ENCODE peak calls at places on chromosomes 11 and 22, in six cellular contexts. D is HCT116; C is CD8-positive, alpha-beta memory T cell; S is left lung; I is stomach; W is mucosa of descending colon. O is an unnamed sample. For H3K36me3 and H3K4me1, the result is how much of the 10 kb centered on the place peaks cover.

GRCh38 chr11:35114901-35115687 is 23.9 kb upstream of the CD44 start:
- DNase-seq in D (no peak), C (no peak), S (no peak), I (no peak), W (no peak), O (no peak)

GRCh38 chr11:83971063-83971462 is 684.9 kb upstream of the CCDC90B start:
- DNase-seq in D (no peak), C (no peak), S (no peak), I (no peak), W (no peak), O (no peak)

GRCh38 chr11:57283231-57283990 is 41.3 kb downstream of the TNKS1BP1 start:
- DNase-seq in D (no peak), C (no peak), S (no peak), I (no peak), W (peak), O (peak)

GRCh38 chr11:125463590-125464265 is 32.3 kb downstream of the FEZ1 start:
- DNase-seq in D (no peak), C (no peak), S (no peak), I (no peak), W (no peak), O (no peak)

GRCh38 chr11:110921742-110922200 is 209.5 kb upstream of the ARHGAP20 start:
- DNase-seq in D (no peak), C (no peak), S (peak), I (peak), W (no peak), O (no peak)

GRCh38 chr11:92227954-92228935 is 3.6 kb downstream of the FAT3 start:
- DNase-seq in D (no peak), C (no peak), S (no peak), I (no peak), W (no peak), O (no peak)

GRCh38 chr11:122977455-122978302 is 4.0 kb downstream of the BSX start:
- DNase-seq in D (no peak), C (no peak), S (no peak), I (no peak), W (no peak), O (no peak)

GRCh38 chr11:66080055-66080817 is 10.2 kb downstream of the PACS1 start:
- DNase-seq in D (peak), C (peak), S (no peak), I (peak), W (no peak), O (peak)

GRCh38 chr11:12581923-12582322 is 92.3 kb upstream of the TEAD1 start:
- DNase-seq in D (peak), C (no peak), S (peak), I (no peak), W (no peak), O (no peak)

GRCh38 chr11:75565916-75566762 is 4.1 kb downstream of the SERPINH1 start:
- DNase-seq in D (no peak), C (peak), S (no peak), I (no peak), W (no peak), O (no peak)

GRCh38 chr22:43180670-43181069 is 6.3 kb downstream of the TTLL12 start:
- DNase-seq in D (no peak), C (no peak), S (no peak), I (no peak), W (peak), O (no peak)
- H3K36me3 ChIP-seq in D (half or more), C (under half), S (half or more), I (half or more), W (under half), O (under half)

DNA sequence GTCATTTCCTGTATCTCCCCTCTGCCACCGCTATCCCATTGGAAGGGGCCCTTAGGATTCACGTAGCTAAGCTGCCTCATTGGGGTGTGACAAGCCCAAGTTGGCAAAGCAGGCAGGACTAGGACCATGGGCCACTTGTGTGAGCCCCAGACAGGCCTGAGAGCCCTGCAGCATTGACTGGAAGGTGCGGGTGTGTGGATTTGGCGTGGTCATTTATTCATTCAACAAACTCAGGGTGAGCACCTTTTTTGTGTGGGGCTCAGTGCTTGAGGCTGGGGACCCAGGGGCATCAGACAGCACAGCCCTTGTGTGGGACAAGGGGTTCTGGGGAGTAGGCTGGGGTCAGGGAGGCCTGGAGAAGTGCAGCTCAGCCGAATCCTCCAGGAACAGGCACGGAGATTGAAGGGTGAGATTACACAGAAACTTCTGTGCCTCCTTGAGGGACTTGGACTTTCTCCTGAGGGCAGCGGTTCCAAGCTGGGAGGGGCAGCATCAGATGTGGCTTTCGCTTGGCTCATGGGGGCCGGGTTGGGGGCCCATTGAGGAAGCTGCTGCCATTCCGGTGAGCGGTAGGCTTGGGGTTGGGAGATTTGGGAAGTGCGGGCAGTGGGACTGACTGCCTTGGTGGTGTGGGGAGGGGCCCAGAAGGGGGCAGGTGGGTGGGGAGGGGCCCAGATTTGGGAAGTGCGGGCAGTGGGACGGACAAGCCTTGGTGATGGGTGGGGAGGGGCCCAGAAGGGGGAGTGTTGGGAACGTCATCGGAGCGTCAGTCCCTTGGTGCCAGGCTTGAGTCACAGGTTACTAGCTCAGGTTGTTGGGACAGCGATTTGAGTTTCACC is 11.9 kb downstream of the MGAT3 start:
- DNase-seq in D (no peak), C (no peak), S (no peak), I (no peak), W (no peak), O (no peak)
- H3K4me1 ChIP-seq in D (under half), C (under half), S (under half), I (under half), W (under half), O (under half)

DNA sequence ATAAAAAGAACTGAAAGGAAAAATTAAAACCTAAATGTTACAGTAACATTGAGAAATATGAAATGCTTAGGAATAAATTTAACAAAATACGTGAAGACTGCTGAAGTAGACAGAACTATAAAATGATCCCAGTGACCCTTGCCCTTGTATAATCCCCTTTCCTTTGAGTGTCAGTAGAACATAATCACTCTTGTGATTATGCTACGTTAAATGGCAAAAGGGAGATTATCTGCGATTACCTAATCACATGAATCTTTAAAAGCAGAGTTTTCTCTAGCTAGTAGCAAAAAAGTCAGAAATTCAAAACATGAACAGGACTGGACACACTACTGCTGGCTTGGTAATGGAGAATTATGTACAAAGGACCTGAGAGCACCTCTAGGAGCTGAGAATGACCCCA is 157.0 kb downstream of the ATG16L2 start:
- DNase-seq in D (no peak), C (no peak), S (no peak), I (no peak), W (no peak), O (no peak)
- H3K36me3 ChIP-seq in D (under half), C (under half), S (under half), I (under half), W (under half), O (under half)

DNA sequence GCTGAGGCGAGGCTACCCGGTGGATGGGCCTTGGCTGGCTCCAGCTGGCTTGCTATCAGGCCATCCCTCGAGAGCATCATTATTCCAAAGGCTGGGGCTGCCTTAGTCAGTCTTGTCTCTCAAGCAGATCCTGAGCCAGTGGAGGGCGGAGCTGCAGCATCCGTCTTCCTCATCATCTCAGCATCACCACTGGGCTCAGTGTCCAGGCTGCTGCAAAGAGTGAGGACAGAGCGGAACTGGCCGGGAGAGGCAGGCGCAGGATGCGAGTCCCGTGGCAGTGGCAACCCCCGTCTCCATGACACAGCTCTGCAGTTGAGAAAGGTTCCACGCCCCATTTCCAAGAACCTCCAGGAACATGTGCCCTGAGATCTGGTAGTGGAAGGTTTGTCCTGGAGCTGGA is 4.4 kb downstream of the TP53I11 start:
- DNase-seq in D (no peak), C (no peak), S (no peak), I (no peak), W (peak), O (peak)
- H3K4me1 ChIP-seq in D (under half), C (under half), S (under half), I (under half), W (under half), O (under half)

DNA sequence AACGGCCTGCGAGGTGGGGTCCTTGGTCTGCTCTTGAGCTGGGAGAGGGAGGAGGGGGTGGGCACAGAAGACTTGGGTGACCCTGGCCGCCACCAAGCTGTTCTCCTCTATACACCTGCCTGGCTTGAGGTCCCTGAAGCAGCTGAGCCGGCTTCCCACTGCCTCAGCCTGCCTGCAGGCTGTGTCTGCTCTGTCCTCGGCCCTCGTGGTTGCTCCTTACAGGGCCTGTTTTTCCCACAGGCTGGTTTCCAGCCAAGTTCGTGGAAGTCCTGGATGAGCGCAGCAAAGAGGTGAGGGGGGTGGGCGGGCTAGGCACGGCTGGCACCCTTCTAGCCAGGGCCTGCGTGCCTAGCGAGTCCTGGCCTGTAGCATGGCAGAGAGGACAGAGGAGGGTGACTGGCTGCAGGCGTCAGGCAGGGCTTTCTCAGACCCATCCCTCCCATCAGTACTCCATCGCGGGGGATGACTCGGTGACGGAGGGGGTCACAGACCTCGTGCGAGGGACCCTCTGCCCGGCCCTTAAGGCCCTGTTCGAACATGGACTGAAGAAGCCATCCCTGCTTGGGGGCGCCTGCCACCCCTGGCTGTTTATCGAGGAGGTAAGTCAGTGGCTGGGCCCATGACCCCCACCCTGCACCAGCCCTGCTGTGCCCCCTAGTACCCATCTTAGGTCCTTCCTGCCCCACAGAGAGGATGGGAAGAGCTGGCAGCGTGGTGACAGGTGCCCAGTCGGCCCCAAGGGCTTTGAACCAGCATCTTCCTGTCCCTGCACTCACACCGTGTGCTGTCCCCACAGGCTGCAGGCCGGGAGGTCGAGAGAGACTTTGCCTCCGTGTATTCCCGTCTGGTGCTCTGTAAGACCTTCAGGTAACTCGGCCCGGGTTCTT is 37.7 kb downstream of the SGSM3 start:
- DNase-seq in D (no peak), C (no peak), S (peak), I (no peak), W (no peak), O (no peak)
- H3K36me3 ChIP-seq in D (under half), C (under half), S (half or more), I (half or more), W (under half), O (under half)

DNA sequence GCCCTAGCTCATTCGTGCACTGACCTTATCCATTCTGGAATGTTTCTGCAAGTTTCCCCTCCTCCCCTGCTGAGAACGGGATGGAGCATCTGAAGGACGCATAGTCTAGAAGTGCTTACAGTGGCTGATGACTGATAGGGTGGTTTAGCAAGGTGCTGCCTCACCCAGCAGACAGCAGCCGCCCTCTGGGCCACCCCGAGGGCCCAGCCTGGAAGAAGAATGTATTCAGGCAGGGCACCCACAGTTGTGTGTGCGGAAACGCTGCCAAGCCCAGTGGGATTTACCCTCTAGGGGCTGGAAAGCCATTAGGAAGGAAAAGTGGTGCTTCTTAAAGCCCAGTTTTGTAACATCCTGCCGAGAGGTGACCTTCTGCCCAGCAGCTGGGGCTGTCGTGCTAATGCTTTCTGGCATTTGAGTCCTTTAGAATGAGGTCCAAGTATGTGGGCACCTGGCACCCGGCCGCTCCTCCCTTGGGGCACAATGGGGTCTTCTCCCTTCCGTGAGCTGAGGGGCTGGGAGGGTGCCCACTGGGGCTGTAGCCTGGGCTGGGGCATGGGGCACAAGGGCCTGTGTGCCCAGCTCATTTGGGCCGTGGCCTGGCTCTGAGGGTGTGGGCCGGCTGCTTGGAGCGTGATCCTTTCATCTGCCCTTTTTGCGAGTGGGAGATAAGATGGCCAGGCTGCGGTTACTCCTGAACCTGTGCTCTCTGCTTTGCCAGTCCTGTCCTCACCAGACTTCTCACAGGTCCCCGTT is 14.4 kb downstream of the FBLN1 start:
- DNase-seq in D (no peak), C (no peak), S (no peak), I (no peak), W (no peak), O (no peak)
- H3K4me1 ChIP-seq in D (under half), C (under half), S (under half), I (under half), W (under half), O (under half)

DNA sequence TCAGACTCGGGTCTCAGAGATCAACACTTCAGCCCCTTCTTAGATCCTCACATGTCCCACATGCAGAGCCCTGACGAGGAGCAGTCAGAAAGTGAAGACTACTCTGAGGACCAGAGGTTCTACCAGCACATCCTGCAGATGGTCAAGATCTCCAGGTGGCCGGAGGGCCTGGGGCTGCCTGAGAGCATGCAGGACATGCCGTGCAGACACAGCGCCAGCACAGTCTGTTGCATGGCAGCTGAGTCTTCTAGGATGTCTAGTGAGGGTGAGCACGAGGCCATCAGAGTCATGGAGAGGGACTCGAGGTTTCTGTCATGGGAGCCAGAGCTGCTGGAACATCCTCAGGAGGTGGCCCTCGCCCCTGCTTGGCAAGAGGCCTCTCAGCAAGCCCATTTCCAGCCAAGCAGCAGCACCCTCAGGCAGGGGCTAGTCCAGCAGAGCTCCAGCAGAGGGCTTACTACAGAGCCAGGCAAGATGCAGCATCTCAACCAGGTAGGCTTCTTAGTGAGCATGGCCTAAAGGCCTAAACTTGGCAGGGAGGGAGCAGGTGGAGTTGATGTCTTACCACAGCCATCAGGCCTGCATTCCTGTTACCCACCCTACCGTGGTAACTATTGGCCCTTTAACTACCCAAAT is 28.6 kb downstream of the CEP164 start:
- DNase-seq in D (no peak), C (no peak), S (no peak), I (no peak), W (no peak), O (no peak)
- H3K36me3 ChIP-seq in D (under half), C (under half), S (half or more), I (half or more), W (under half), O (under half)

GRCh38 chr11:118778898-118779297 is 12.1 kb downstream of the DDX6 start:
- DNase-seq in D (no peak), C (no peak), S (no peak), I (no peak), W (no peak), O (no peak)

GRCh38 chr11:118786657-118787056 is 4.3 kb downstream of the DDX6 start:
- DNase-seq in D (no peak), C (no peak), S (no peak), I (no peak), W (no peak), O (no peak)

GRCh38 chr11:118785362-118785761 is 5.6 kb downstream of the DDX6 start:
- DNase-seq in D (no peak), C (no peak), S (no peak), I (no peak), W (no peak), O (no peak)

GRCh38 chr11:118789501-118790356 is 1.2 kb downstream of the DDX6 start:
- DNase-seq in D (no peak), C (peak), S (no peak), I (no peak), W (no peak), O (peak)

GRCh38 chr11:118783724-118784495 is 7.1 kb downstream of the DDX6 start:
- DNase-seq in D (no peak), C (no peak), S (no peak), I (no peak), W (no peak), O (no peak)
- H3K4me1 ChIP-seq in D (under half), C (half or more), S (under half), I (half or more), W (under half), O (under half)

GRCh38 chr11:14821031-14821430 is 71.0 kb downstream of the CYP2R1 start:
- DNase-seq in D (no peak), C (no peak), S (no peak), I (no peak), W (no peak), O (no peak)
- H3K36me3 ChIP-seq in D (under half), C (under half), S (under half), I (under half), W (under half), O (under half)

GRCh38 chr11:9704620-9705019 is 40.7 kb downstream of the SWAP70 start:
- DNase-seq in D (no peak), C (no peak), S (no peak), I (no peak), W (no peak), O (no peak)
- H3K4me1 ChIP-seq in D (under half), C (under half), S (under half), I (under half), W (under half), O (under half)

O was measured in colonic mucosa.